ENCODE peak calls at places on chromosomes 16 and 17, in seven cellular contexts. C, F, V, P, A, T and Z are unnamed samples.

GRCh38 chr16:11047057-11047456 is 102.7 kb downstream of the CLEC16A start:
- DNase-seq in C (no peak), F (no peak), V (no peak), P (no peak), A (peak; percentile 86), T (no peak), Z (peak; percentile 85)

GRCh38 chr17:67999291-67999911 is 3.1 kb upstream of the C17orf58 start:
- DNase-seq in C (no peak), F (no peak), V (no peak), P (no peak), A (no peak), T (no peak), Z (no peak)

GRCh38 chr17:34299918-34300600 is 14.5 kb downstream of the CCL11 start:
- DNase-seq in C (no peak), F (no peak), V (no peak), P (peak; percentile 2), A (no peak), T (no peak), Z (peak; percentile 36)

GRCh38 chr17:50052241-50052788 is 3.6 kb upstream of the ITGA3 start:
- DNase-seq in C (no peak), F (peak; percentile 96), V (peak; percentile 36), P (no peak), A (no peak), T (no peak), Z (no peak)

GRCh38 chr17:10727192-10727591 is 2.6 kb downstream of the TMEM220 start:
- DNase-seq in C (no peak), F (no peak), V (no peak), P (no peak), A (no peak), T (no peak), Z (no peak)

GRCh38 chr16:4192206-4192605 is 49.7 kb downstream of the SRL start:
- DNase-seq in C (no peak), F (no peak), V (no peak), P (no peak), A (no peak), T (no peak), Z (no peak)

GRCh38 chr17:72730091-72730490 is 362.4 kb downstream of the SLC39A11 start:
- DNase-seq in C (no peak), F (no peak), V (no peak), P (no peak), A (no peak), T (no peak), Z (no peak)

GRCh38 chr17:79548116-79548515 is 62.7 kb downstream of the RBFOX3 start:
- DNase-seq in C (no peak), F (no peak), V (no peak), P (no peak), A (no peak), T (no peak), Z (no peak)

GRCh38 chr17:21358682-21359482 is 17.3 kb upstream of the KCNJ12 start:
- DNase-seq in C (no peak), F (no peak), V (no peak), P (no peak), A (no peak), T (no peak), Z (no peak)

GRCh38 chr17:19386974-19387920 is at the start of gene MFAP4:
- DNase-seq in C (no peak), F (no peak), V (no peak), P (no peak), A (peak; percentile 96), T (no peak), Z (peak; percentile 71)

GRCh38 chr17:46777943-46778915 is 40.3 kb downstream of the WNT3 start:
- DNase-seq in C (no peak), F (no peak), V (no peak), P (no peak), A (no peak), T (no peak), Z (peak; percentile 18)

GRCh38 chr17:36129616-36130015 is 26.0 kb downstream of the CCL4 start:
- DNase-seq in C (no peak), F (no peak), V (no peak), P (no peak), A (no peak), T (no peak), Z (no peak)

GRCh38 chr17:40430272-40431230 is 12.7 kb upstream of the IGFBP4 start:
- DNase-seq in C (no peak), F (no peak), V (no peak), P (no peak), A (no peak), T (no peak), Z (no peak)

GRCh38 chr17:28397687-28398279 is 8.2 kb downstream of the SLC46A1 start:
- DNase-seq in C (no peak), F (no peak), V (no peak), P (no peak), A (no peak), T (no peak), Z (no peak)

GRCh38 chr17:17487998-17488397 is 8.2 kb downstream of the RASD1 start:
- DNase-seq in C (no peak), F (no peak), V (no peak), P (no peak), A (no peak), T (no peak), Z (no peak)

GRCh38 chr17:66469088-66469442 is 166.7 kb downstream of the PRKCA start:
- DNase-seq in C (no peak), F (no peak), V (no peak), P (no peak), A (no peak), T (no peak), Z (no peak)

GRCh38 chr17:79943354-79944241 is 92.1 kb downstream of the TBC1D16 start:
- DNase-seq in C (no peak), F (no peak), V (no peak), P (no peak), A (no peak), T (no peak), Z (no peak)

GRCh38 chr16:28186752-28187151 is 25.0 kb downstream of the XPO6 start:
- DNase-seq in C (no peak), F (no peak), V (no peak), P (no peak), A (no peak), T (no peak), Z (peak; percentile 68)

GRCh38 chr16:87343753-87344050 is 26.5 kb upstream of the C16orf95 start:
- DNase-seq in C (no peak), F (no peak), V (no peak), P (no peak), A (no peak), T (no peak), Z (no peak)

GRCh38 chr16:77918792-77919707 is 103.3 kb upstream of the CLEC3A start:
- DNase-seq in C (no peak), F (peak; percentile 51), V (peak; percentile 5), P (no peak), A (no peak), T (peak; percentile 64), Z (peak; percentile 43)

GRCh38 chr17:21313320-21313719 is 28.8 kb downstream of the MAP2K3 start:
- DNase-seq in C (no peak), F (no peak), V (no peak), P (no peak), A (no peak), T (no peak), Z (no peak)

GRCh38 chr17:45992904-45993303 is 6.1 kb upstream of the STH start:
- DNase-seq in C (no peak), F (no peak), V (no peak), P (no peak), A (no peak), T (no peak), Z (no peak)

GRCh38 chr17:65170839-65171238 is 33.7 kb downstream of the RGS9 start:
- DNase-seq in C (no peak), F (peak; percentile 85), V (peak; percentile 36), P (no peak), A (no peak), T (no peak), Z (no peak)

GRCh38 chr17:36627101-36627500 is 25.7 kb downstream of the MRM1 start:
- DNase-seq in C (no peak), F (peak; percentile 84), V (peak; percentile 79), P (no peak), A (no peak), T (no peak), Z (no peak)

GRCh38 chr17:17127730-17128291 is 78.3 kb downstream of the PLD6 start:
- DNase-seq in C (no peak), F (no peak), V (no peak), P (no peak), A (no peak), T (no peak), Z (no peak)

GRCh38 chr17:73954981-73955380 is 248.5 kb upstream of the RPL38 start:
- DNase-seq in C (no peak), F (no peak), V (no peak), P (no peak), A (no peak), T (no peak), Z (no peak)

GRCh38 chr16:11076259-11077018 is 132.1 kb downstream of the CLEC16A start:
- DNase-seq in C (no peak), F (no peak), V (no peak), P (no peak), A (no peak), T (no peak), Z (no peak)

GRCh38 chr16:8109510-8110369 is 480.6 kb downstream of the TMEM114 start:
- DNase-seq in C (no peak), F (peak; percentile 6), V (peak; percentile 79), P (no peak), A (no peak), T (no peak), Z (peak; percentile 93)

GRCh38 chr17:77734371-77735050 is 224.0 kb upstream of the TNRC6C start:
- DNase-seq in C (no peak), F (peak; percentile 89), V (peak; percentile 93), P (peak; percentile 90), A (peak; percentile 72), T (no peak), Z (peak; percentile 30)

GRCh38 chr17:46811978-46812583 is 6.4 kb downstream of the WNT3 start:
- DNase-seq in C (no peak), F (no peak), V (no peak), P (no peak), A (no peak), T (no peak), Z (no peak)

GRCh38 chr17:43953746-43954145 is at the start of gene PYY:
- DNase-seq in C (no peak), F (no peak), V (no peak), P (no peak), A (no peak), T (no peak), Z (no peak)

GRCh38 chr16:49650603-49651002 is 205.3 kb downstream of the ZNF423 start:
- DNase-seq in C (no peak), F (no peak), V (no peak), P (no peak), A (no peak), T (no peak), Z (no peak)

GRCh38 chr17:72927146-72927545 is 165.3 kb downstream of the SLC39A11 start:
- DNase-seq in C (no peak), F (no peak), V (no peak), P (no peak), A (no peak), T (no peak), Z (no peak)

GRCh38 chr16:64356267-64356666 is 765.6 kb downstream of the CDH11 start:
- DNase-seq in C (no peak), F (no peak), V (no peak), P (no peak), A (peak; percentile 82), T (no peak), Z (peak; percentile 87)